ENCODE peak calls at places on chromosomes 4 and X, in seven cellular contexts. G is H9; V is vagina; H is sigmoid colon; Q is adrenal gland; D is coronary artery; B is naive thymus-derived CD4-positive, alpha-beta T cell. C is an unnamed sample.

GRCh38 chr4:8510611-8511285 is 69.4 kb upstream of the GPR78 start:
- DNase-seq in B (no peak), D (no peak), Q (no peak), H (no peak), G (no peak), V (no peak), C (no peak)

GRCh38 chr4:112817933-112818921 is 181.3 kb downstream of the LARP7 start:
- DNase-seq in V (no peak), B (no peak), G (peak; percentile 86), D (peak; percentile 82), Q (peak; percentile 60), H (peak; percentile 89), C (peak; percentile 62)

GRCh38 chr4:8727131-8727530 is 134.6 kb downstream of the CPZ start:
- DNase-seq in B (no peak), H (peak; percentile 48), V (no peak), G (peak; percentile 13), D (peak; percentile 47), Q (no peak), C (no peak)

GRCh38 chrX:42530027-42530426 is 247.9 kb downstream of the PPP1R2C start:
- DNase-seq in Q (no peak), V (no peak), D (no peak), B (no peak), H (no peak), G (no peak), C (no peak)

GRCh38 chr4:153520871-153521329 is 54.7 kb downstream of the TMEM131L start:
- DNase-seq in B (no peak), V (no peak), D (no peak), H (no peak), Q (no peak), G (no peak), C (no peak)

GRCh38 chrX:101759000-101759399 is 99.3 kb upstream of the ARMCX2 start:
- DNase-seq in V (no peak), D (no peak), B (no peak), H (no peak), G (peak; percentile 82), Q (peak; percentile 21), C (peak; percentile 71)

GRCh38 chr4:118964891-118965411 is 76.3 kb downstream of the SYNPO2 start:
- DNase-seq in Q (no peak), B (no peak), G (no peak), V (no peak), H (no peak), D (no peak), C (no peak)

GRCh38 chr4:72286185-72286584 is 254.4 kb downstream of the NPFFR2 start:
- DNase-seq in H (no peak), B (no peak), G (no peak), Q (no peak), D (no peak), V (no peak), C (peak; percentile 65)

GRCh38 chr4:700587-701264 is 4.9 kb upstream of the PCGF3 start:
- DNase-seq in Q (no peak), D (no peak), V (no peak), H (peak; percentile 45), B (no peak), G (no peak), C (peak; percentile 63)

GRCh38 chrX:121389976-121390709 is 342.7 kb downstream of the GLUD2 start:
- DNase-seq in Q (no peak), B (no peak), G (no peak), V (no peak), H (no peak), D (no peak), C (no peak)

GRCh38 chr4:91758487-91758886 is 545.3 kb upstream of the GRID2 start:
- DNase-seq in H (no peak), D (no peak), B (no peak), Q (no peak), G (no peak), V (no peak), C (no peak)
- H3K27ac ChIP-seq in H (no peak overlapping the region), D (no peak overlapping the region), B (no peak overlapping the region), Q (no peak overlapping the region), G (no peak overlapping the region), V (no peak overlapping the region), C (no peak overlapping the region)

DNA sequence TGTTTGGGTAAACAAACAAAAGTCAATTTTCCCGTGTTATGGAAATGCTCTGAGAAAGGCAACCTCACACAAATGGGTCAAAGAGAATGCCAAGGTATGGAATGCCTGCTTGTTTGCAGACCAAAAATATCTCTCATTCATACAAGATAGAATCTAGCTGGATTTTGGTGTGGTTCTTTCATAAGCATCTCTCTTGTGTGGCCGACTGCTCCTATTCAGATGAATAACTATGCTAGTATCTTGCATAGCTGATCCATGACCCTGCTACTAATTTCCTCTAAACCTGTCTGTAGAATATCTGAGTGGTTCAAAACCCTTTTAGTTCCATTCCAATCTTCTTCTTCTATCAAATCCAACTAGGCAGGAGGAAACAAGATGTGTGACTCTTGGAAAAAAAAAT is 28.2 kb upstream of the SORBS2 start:
- DNase-seq in G (no peak), H (no peak), B (no peak), V (no peak), D (no peak), Q (no peak), C (no peak)
- H3K27ac ChIP-seq in G (peak overlapping the region; percentile 100), H (peak overlapping the region; percentile 72), B (no peak overlapping the region), V (peak overlapping the region; percentile 76), D (peak overlapping the region; percentile 75), Q (peak overlapping the region; percentile 88), C (no peak overlapping the region)

GRCh38 chr4:23906839-23907238 is 17.0 kb upstream of the PPARGC1A start:
- DNase-seq in D (no peak), B (no peak), Q (no peak), H (no peak), G (no peak), V (no peak), C (no peak)

GRCh38 chr4:23900636-23901035 is 10.8 kb upstream of the PPARGC1A start:
- DNase-seq in Q (no peak), G (no peak), D (no peak), B (no peak), V (no peak), H (no peak), C (no peak)

GRCh38 chr4:23902203-23902602 is 12.4 kb upstream of the PPARGC1A start:
- DNase-seq in D (no peak), B (no peak), H (no peak), V (no peak), G (no peak), Q (no peak), C (no peak)

GRCh38 chr4:23904639-23905061 is 14.8 kb upstream of the PPARGC1A start:
- DNase-seq in B (no peak), Q (no peak), D (no peak), H (no peak), V (no peak), G (no peak), C (no peak)

GRCh38 chr4:23903859-23904438 is 14.1 kb upstream of the PPARGC1A start:
- DNase-seq in H (no peak), D (no peak), Q (no peak), G (no peak), B (no peak), V (no peak), C (no peak)
- H3K27ac ChIP-seq in H (peak overlapping the region; percentile 76), D (no peak overlapping the region), Q (no peak overlapping the region), G (no peak overlapping the region), B (no peak overlapping the region), V (no peak overlapping the region), C (no peak overlapping the region)

GRCh38 chr4:146246381-146246780 is 32.0 kb downstream of the REELD1 start:
- DNase-seq in Q (no peak), D (no peak), G (no peak), H (no peak), B (no peak), V (no peak), C (no peak)
- H3K27ac ChIP-seq in Q (peak overlapping the region; percentile 23), D (peak overlapping the region; percentile 3), G (no peak overlapping the region), H (no peak overlapping the region), B (no peak overlapping the region), V (no peak overlapping the region), C (no peak overlapping the region)

GRCh38 chr4:16995451-16995850 is 97.0 kb upstream of the LDB2 start:
- DNase-seq in V (no peak), H (no peak), B (no peak), G (peak; percentile 60), D (no peak), Q (no peak), C (no peak)
- H3K27ac ChIP-seq in V (no peak overlapping the region), H (no peak overlapping the region), B (no peak overlapping the region), G (no peak overlapping the region), D (no peak overlapping the region), Q (no peak overlapping the region), C (no peak overlapping the region)

DNA sequence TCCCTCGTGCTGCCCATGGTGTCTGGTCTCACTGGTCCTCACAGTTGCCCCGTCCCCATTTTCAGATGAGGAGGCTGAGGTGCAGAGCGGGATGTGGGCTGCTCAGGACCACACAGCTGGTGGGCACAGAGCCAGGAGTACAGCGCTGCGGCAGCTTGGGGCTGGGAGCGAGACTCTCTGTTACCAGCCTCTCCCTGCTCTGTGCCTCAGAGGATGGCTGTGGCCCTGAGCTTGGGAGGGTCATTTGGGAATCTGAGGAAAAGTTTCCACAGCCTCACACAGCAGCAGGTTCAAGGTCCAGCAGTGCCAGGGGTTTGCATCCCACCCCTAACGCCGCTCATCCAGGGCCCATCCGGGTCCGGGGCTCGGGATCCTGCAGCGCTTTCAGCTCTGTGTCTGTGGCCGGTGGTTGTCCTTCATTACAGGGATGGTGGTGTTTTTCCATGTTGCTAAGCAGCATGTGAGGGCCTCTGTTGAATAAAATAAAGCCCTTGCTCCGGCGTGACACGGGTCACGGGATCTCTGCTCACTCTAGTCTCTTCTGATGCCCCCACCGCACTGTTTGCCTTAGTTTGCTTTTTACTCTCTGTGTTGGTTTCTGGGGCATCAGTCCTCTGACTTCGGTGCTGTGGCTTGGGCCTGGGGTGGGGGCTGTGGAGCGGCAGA is 6.4 kb downstream of the WFS1 start:
- DNase-seq in B (no peak), G (no peak), H (no peak), Q (no peak), D (no peak), V (no peak), C (no peak)
- H3K27ac ChIP-seq in B (no peak overlapping the region), G (no peak overlapping the region), H (peak overlapping the region; percentile 93), Q (peak overlapping the region; percentile 67), D (peak overlapping the region; percentile 63), V (peak overlapping the region; percentile 73), C (no peak overlapping the region)

GRCh38 chr4:182518421-182518820 is 275.2 kb downstream of the TENM3 start:
- DNase-seq in B (no peak), G (no peak), Q (no peak), V (no peak), H (no peak), D (no peak), C (no peak)

GRCh38 chr4:182513534-182514291 is 270.5 kb downstream of the TENM3 start:
- DNase-seq in V (no peak), Q (no peak), B (no peak), H (no peak), G (no peak), D (no peak), C (no peak)

GRCh38 chr4:182521006-182521405 is 277.8 kb downstream of the TENM3 start:
- DNase-seq in H (no peak), V (no peak), G (no peak), Q (no peak), B (no peak), D (no peak), C (no peak)

DNA sequence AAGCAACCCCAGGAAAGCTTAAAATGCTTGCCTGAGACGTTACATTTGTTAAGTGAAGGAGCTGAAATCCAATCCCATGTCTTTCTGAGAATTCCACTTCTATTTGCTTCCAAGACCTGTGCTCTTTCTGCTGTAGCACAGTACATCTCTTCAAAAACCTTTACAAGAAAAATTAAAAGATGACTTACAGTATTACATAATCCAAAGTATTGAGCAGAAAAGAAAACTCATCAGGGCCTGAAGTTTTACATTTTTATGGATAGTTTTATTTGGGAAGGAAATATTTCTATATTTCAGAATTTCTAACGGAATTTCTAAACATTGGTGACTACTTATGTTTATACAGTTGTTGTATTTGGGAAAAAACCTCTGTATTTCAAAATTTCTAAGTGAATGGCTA is 276.3 kb downstream of the TENM3 start:
- DNase-seq in G (no peak), H (no peak), B (no peak), Q (no peak), V (no peak), D (no peak), C (no peak)
- H3K27ac ChIP-seq in G (no peak overlapping the region), H (no peak overlapping the region), B (no peak overlapping the region), Q (no peak overlapping the region), V (no peak overlapping the region), D (no peak overlapping the region), C (no peak overlapping the region)